ENCODE peak calls at places on chromosomes 3 and 15, in seven cellular contexts. One of them, this sample, is unnamed.

GRCh38 chr3:67819447-67819846 is 165.0 kb upstream of the SUCLG2 start:
- DNase-seq in MM.1S: peak; percentile 25
- DNase-seq in AG04450: no peak
- DNase-seq in lower leg skin: no peak
- DNase-seq in A549: no peak
- DNase-seq in GM12865: no peak
- DNase-seq in neural crest cell: no peak
- DNase-seq in this sample: no peak

GRCh38 chr15:31544361-31544760 is 217.7 kb downstream of the KLF13 start:
- DNase-seq in MM.1S: no peak
- DNase-seq in AG04450: no peak
- DNase-seq in lower leg skin: no peak
- DNase-seq in A549: no peak
- DNase-seq in GM12865: no peak
- DNase-seq in neural crest cell: no peak
- DNase-seq in this sample: no peak

GRCh38 chr15:95698230-95698629 is 632.3 kb upstream of the NR2F2 start:
- DNase-seq in MM.1S: no peak
- DNase-seq in AG04450: no peak
- DNase-seq in lower leg skin: no peak
- DNase-seq in A549: no peak
- DNase-seq in GM12865: no peak
- DNase-seq in neural crest cell: no peak
- DNase-seq in this sample: no peak

GRCh38 chr3:8607285-8608040 is 37.1 kb downstream of the SSUH2 start:
- DNase-seq in MM.1S: no peak
- DNase-seq in AG04450: peak; percentile 37
- DNase-seq in lower leg skin: peak; percentile 65
- DNase-seq in A549: peak; percentile 25
- DNase-seq in GM12865: peak; percentile 17
- DNase-seq in neural crest cell: peak; percentile 35
- DNase-seq in this sample: no peak

GRCh38 chr15:98221144-98221543 is 260.6 kb downstream of the ARRDC4 start:
- DNase-seq in MM.1S: no peak
- DNase-seq in AG04450: no peak
- DNase-seq in lower leg skin: no peak
- DNase-seq in A549: no peak
- DNase-seq in GM12865: no peak
- DNase-seq in neural crest cell: no peak
- DNase-seq in this sample: no peak

GRCh38 chr3:48990636-48991421 is 788 bp downstream of the P4HTM start:
- DNase-seq in MM.1S: peak; percentile 36
- DNase-seq in AG04450: no peak
- DNase-seq in lower leg skin: no peak
- DNase-seq in A549: no peak
- DNase-seq in GM12865: peak; percentile 51
- DNase-seq in neural crest cell: no peak
- DNase-seq in this sample: no peak

GRCh38 chr15:61318276-61318675 is 89.2 kb upstream of the RORA start:
- DNase-seq in MM.1S: no peak
- DNase-seq in AG04450: no peak
- DNase-seq in lower leg skin: no peak
- DNase-seq in A549: no peak
- DNase-seq in GM12865: no peak
- DNase-seq in neural crest cell: no peak
- DNase-seq in this sample: no peak

GRCh38 chr3:169578381-169578780 is 85.1 kb downstream of the MECOM start:
- DNase-seq in MM.1S: no peak
- DNase-seq in AG04450: no peak
- DNase-seq in lower leg skin: no peak
- DNase-seq in A549: no peak
- DNase-seq in GM12865: no peak
- DNase-seq in neural crest cell: no peak
- DNase-seq in this sample: no peak

GRCh38 chr3:196772897-196773296 is 33.2 kb downstream of the PAK2 start:
- DNase-seq in MM.1S: no peak
- DNase-seq in AG04450: no peak
- DNase-seq in lower leg skin: no peak
- DNase-seq in A549: no peak
- DNase-seq in GM12865: no peak
- DNase-seq in neural crest cell: no peak
- DNase-seq in this sample: no peak

GRCh38 chr3:35965908-35966307 is 326.6 kb downstream of the ARPP21 start:
- DNase-seq in MM.1S: peak; percentile 36
- DNase-seq in AG04450: peak; percentile 1
- DNase-seq in lower leg skin: no peak
- DNase-seq in A549: peak; percentile 7
- DNase-seq in GM12865: peak; percentile 17
- DNase-seq in neural crest cell: no peak
- DNase-seq in this sample: no peak

GRCh38 chr15:45386420-45386819 is 8.1 kb upstream of the GATM start:
- DNase-seq in MM.1S: no peak
- DNase-seq in AG04450: no peak
- DNase-seq in lower leg skin: no peak
- DNase-seq in A549: no peak
- DNase-seq in GM12865: no peak
- DNase-seq in neural crest cell: no peak
- DNase-seq in this sample: no peak

GRCh38 chr3:17059966-17060560 is 175.3 kb downstream of the PLCL2 start:
- DNase-seq in MM.1S: no peak
- DNase-seq in AG04450: no peak
- DNase-seq in lower leg skin: no peak
- DNase-seq in A549: no peak
- DNase-seq in GM12865: no peak
- DNase-seq in neural crest cell: no peak
- DNase-seq in this sample: no peak

GRCh38 chr3:170703121-170703588 is 117.3 kb upstream of the SLC7A14 start:
- DNase-seq in MM.1S: no peak
- DNase-seq in AG04450: peak; percentile 67
- DNase-seq in lower leg skin: no peak
- DNase-seq in A549: no peak
- DNase-seq in GM12865: no peak
- DNase-seq in neural crest cell: no peak
- DNase-seq in this sample: no peak

GRCh38 chr3:124600765-124601164 is 129.5 kb upstream of the UMPS start:
- DNase-seq in MM.1S: no peak
- DNase-seq in AG04450: no peak
- DNase-seq in lower leg skin: no peak
- DNase-seq in A549: no peak
- DNase-seq in GM12865: no peak
- DNase-seq in neural crest cell: no peak
- DNase-seq in this sample: no peak

GRCh38 chr3:184636774-184637316 is 75.0 kb downstream of the MAGEF1 start:
- DNase-seq in MM.1S: no peak
- DNase-seq in AG04450: peak; percentile 36
- DNase-seq in lower leg skin: no peak
- DNase-seq in A549: no peak
- DNase-seq in GM12865: no peak
- DNase-seq in neural crest cell: no peak
- DNase-seq in this sample: no peak

GRCh38 chr3:153026026-153026425 is 136.0 kb upstream of the RAP2B start:
- DNase-seq in MM.1S: peak; percentile 55
- DNase-seq in AG04450: no peak
- DNase-seq in lower leg skin: no peak
- DNase-seq in A549: peak; percentile 31
- DNase-seq in GM12865: peak; percentile 44
- DNase-seq in neural crest cell: no peak
- DNase-seq in this sample: no peak

GRCh38 chr3:13685721-13686120 is 136.8 kb downstream of the FBLN2 start:
- DNase-seq in MM.1S: no peak
- DNase-seq in AG04450: no peak
- DNase-seq in lower leg skin: no peak
- DNase-seq in A549: no peak
- DNase-seq in GM12865: no peak
- DNase-seq in neural crest cell: no peak
- DNase-seq in this sample: no peak

GRCh38 chr3:95437409-95437808 is 1374.5 kb downstream of the NSUN3 start:
- DNase-seq in MM.1S: no peak
- DNase-seq in AG04450: no peak
- DNase-seq in lower leg skin: no peak
- DNase-seq in A549: no peak
- DNase-seq in GM12865: no peak
- DNase-seq in neural crest cell: no peak
- DNase-seq in this sample: no peak

GRCh38 chr3:56157693-56158092 is 310.6 kb downstream of the ERC2 start:
- DNase-seq in MM.1S: peak; percentile 50
- DNase-seq in AG04450: no peak
- DNase-seq in lower leg skin: peak; percentile 20
- DNase-seq in A549: no peak
- DNase-seq in GM12865: peak; percentile 3
- DNase-seq in neural crest cell: no peak
- DNase-seq in this sample: no peak

GRCh38 chr3:72301779-72302178 is 516.8 kb upstream of the PROK2 start:
- DNase-seq in MM.1S: no peak
- DNase-seq in AG04450: no peak
- DNase-seq in lower leg skin: no peak
- DNase-seq in A549: no peak
- DNase-seq in GM12865: no peak
- DNase-seq in neural crest cell: no peak
- DNase-seq in this sample: no peak

GRCh38 chr3:72306800-72307341 is 521.9 kb upstream of the PROK2 start:
- DNase-seq in MM.1S: no peak
- DNase-seq in AG04450: no peak
- DNase-seq in lower leg skin: no peak
- DNase-seq in A549: no peak
- DNase-seq in GM12865: no peak
- DNase-seq in neural crest cell: no peak
- DNase-seq in this sample: peak; percentile 85

GRCh38 chr3:72307438-72308105 is 522.6 kb upstream of the PROK2 start:
- DNase-seq in MM.1S: no peak
- DNase-seq in AG04450: no peak
- DNase-seq in lower leg skin: no peak
- DNase-seq in A549: no peak
- DNase-seq in GM12865: no peak
- DNase-seq in neural crest cell: no peak
- DNase-seq in this sample: no peak

GRCh38 chr3:72300621-72301020 is 515.7 kb upstream of the PROK2 start:
- DNase-seq in MM.1S: no peak
- DNase-seq in AG04450: no peak
- DNase-seq in lower leg skin: no peak
- DNase-seq in A549: no peak
- DNase-seq in GM12865: no peak
- DNase-seq in neural crest cell: no peak
- DNase-seq in this sample: no peak

DNA sequence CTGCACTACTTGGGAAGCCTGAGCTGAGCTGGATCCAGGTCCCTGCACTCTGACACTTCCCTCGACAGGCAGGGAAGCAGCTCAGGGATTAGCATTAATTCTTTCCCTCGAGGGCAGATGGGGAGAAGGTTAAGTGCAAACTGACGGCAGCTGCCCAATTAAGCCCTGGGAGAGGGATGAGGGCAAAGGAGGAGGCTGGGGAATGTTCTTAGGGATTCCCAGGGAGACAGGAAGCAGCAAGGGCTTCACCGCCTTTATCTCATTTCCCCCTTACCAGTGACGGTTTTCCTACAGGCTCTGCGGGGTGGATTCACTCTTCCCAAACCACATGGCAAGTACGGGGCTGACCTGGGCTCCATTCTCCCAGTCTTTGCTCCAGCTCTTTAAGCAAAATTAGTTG is 519.0 kb upstream of the PROK2 start:
- DNase-seq in MM.1S: no peak
- DNase-seq in AG04450: no peak
- DNase-seq in lower leg skin: no peak
- DNase-seq in A549: no peak
- DNase-seq in GM12865: no peak
- DNase-seq in neural crest cell: no peak
- DNase-seq in this sample: no peak
- TF ChIP-seq CTCF in MM.1S: no peak
- TF ChIP-seq CTCF in AG04450: no peak
- TF ChIP-seq CTCF in lower leg skin: no peak
- TF ChIP-seq CTCF in A549: no peak
- TF ChIP-seq CTCF in GM12865: no peak
- TF ChIP-seq CTCF in neural crest cell: no peak
- TF ChIP-seq CTCF in this sample: no peak

GRCh38 chr3:132555316-132556035 is 41.6 kb upstream of the ACKR4 start:
- DNase-seq in MM.1S: no peak
- DNase-seq in AG04450: no peak
- DNase-seq in lower leg skin: no peak
- DNase-seq in A549: no peak
- DNase-seq in GM12865: no peak
- DNase-seq in neural crest cell: no peak
- DNase-seq in this sample: no peak
- TF ChIP-seq CTCF in MM.1S: no peak
- TF ChIP-seq CTCF in AG04450: no peak
- TF ChIP-seq CTCF in lower leg skin: no peak
- TF ChIP-seq CTCF in A549: no peak
- TF ChIP-seq CTCF in GM12865: no peak
- TF ChIP-seq CTCF in neural crest cell: no peak
- TF ChIP-seq CTCF in this sample: no peak

DNA sequence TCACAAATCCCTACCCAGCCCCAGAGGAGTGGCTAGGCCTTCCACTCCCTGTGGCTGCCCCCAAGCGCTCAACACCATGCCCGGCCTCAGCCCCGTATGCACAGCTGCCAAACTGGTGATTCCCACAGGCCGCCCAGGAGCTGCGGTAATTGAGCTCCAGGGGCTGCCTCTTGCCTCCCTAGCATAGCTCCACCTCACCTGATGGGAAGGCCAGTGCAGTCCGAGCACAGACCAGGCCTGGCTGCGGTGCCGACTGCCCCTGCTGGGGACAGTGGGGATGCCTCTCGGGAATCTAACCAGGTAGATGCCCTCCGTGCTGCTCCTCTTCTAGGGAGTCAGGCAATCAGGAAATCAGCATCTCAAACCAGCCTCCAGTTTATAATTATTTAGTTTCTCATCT is 25.9 kb downstream of the SCN5A start:
- DNase-seq in MM.1S: no peak
- DNase-seq in AG04450: no peak
- DNase-seq in lower leg skin: no peak
- DNase-seq in A549: no peak
- DNase-seq in GM12865: no peak
- DNase-seq in neural crest cell: no peak
- DNase-seq in this sample: no peak
- TF ChIP-seq CTCF in MM.1S: no peak
- TF ChIP-seq CTCF in AG04450: no peak
- TF ChIP-seq CTCF in lower leg skin: no peak
- TF ChIP-seq CTCF in A549: no peak
- TF ChIP-seq CTCF in GM12865: no peak
- TF ChIP-seq CTCF in neural crest cell: peak; percentile 24
- TF ChIP-seq CTCF in this sample: peak; percentile 33

DNA sequence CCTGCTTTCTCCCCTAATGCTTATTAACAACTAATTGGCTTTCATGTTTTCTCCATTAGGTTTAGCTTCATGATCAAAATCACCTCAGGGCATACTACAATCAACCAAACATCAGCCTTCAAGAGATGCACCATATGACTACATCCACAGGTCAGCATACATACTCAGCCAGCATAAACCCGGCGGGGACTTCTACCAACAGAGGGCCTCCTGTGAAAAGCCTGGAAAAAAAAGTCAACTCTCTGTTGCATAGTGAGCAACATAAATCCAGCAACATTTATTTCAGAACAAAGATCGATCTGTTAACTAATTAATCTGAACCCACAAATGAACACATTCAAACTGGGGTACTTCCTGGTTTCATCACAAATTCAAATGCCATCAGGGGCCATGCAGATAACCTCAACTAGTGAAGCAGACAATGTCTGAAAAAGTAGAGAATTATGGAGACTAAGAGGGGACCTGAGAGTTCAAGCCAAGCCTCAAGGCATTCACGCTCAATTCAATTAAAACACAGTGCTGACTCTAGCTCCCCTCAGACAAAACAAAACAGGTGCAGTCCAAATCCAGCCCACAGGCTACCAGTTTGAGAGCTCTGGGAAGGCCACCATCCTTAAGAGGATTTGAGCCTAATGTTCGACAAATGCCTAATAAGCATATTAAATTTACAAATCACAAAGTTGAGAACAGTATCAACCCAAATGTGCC is 124.5 kb downstream of the MAGI1 start:
- DNase-seq in MM.1S: no peak
- DNase-seq in AG04450: no peak
- DNase-seq in lower leg skin: no peak
- DNase-seq in A549: no peak
- DNase-seq in GM12865: no peak
- DNase-seq in neural crest cell: no peak
- DNase-seq in this sample: no peak
- TF ChIP-seq CTCF in MM.1S: no peak
- TF ChIP-seq CTCF in AG04450: peak; percentile 40
- TF ChIP-seq CTCF in lower leg skin: no peak
- TF ChIP-seq CTCF in A549: no peak
- TF ChIP-seq CTCF in GM12865: no peak
- TF ChIP-seq CTCF in neural crest cell: no peak
- TF ChIP-seq CTCF in this sample: no peak

This sample was measured in type B pancreatic cell.